ENCODE peak calls at places on chromosome 5, in ten cellular contexts. One of them, this sample, is unnamed.

GRCh38 chr5:130110333-130110732 is 206.1 kb downstream of the CHSY3 start:
- DNase-seq in DND-41: no peak
- DNase-seq in right atrium auricular region: no peak
- DNase-seq in left ventricle myocardium inferior: no peak
- DNase-seq in fibroblast of lung: peak
- DNase-seq in breast epithelium: no peak
- DNase-seq in psoas muscle: no peak
- DNase-seq in OCI-LY7: no peak
- DNase-seq in CD8-positive, alpha-beta memory T cell: no peak
- DNase-seq in kidney: no peak
- DNase-seq in this sample: no peak

GRCh38 chr5:153780876-153781275 is 257.8 kb downstream of the FAM114A2 start:
- DNase-seq in DND-41: no peak
- DNase-seq in right atrium auricular region: no peak
- DNase-seq in left ventricle myocardium inferior: no peak
- DNase-seq in fibroblast of lung: no peak
- DNase-seq in breast epithelium: no peak
- DNase-seq in psoas muscle: no peak
- DNase-seq in OCI-LY7: no peak
- DNase-seq in CD8-positive, alpha-beta memory T cell: no peak
- DNase-seq in kidney: no peak
- DNase-seq in this sample: no peak

GRCh38 chr5:14168139-14168792 is 25.1 kb downstream of the TRIO start:
- DNase-seq in DND-41: no peak
- DNase-seq in right atrium auricular region: no peak
- DNase-seq in left ventricle myocardium inferior: no peak
- DNase-seq in fibroblast of lung: peak
- DNase-seq in breast epithelium: no peak
- DNase-seq in psoas muscle: no peak
- DNase-seq in OCI-LY7: peak
- DNase-seq in CD8-positive, alpha-beta memory T cell: no peak
- DNase-seq in kidney: no peak
- DNase-seq in this sample: no peak

GRCh38 chr5:174625591-174626365 is 98.6 kb upstream of the MSX2 start:
- DNase-seq in DND-41: no peak
- DNase-seq in right atrium auricular region: no peak
- DNase-seq in left ventricle myocardium inferior: no peak
- DNase-seq in fibroblast of lung: no peak
- DNase-seq in breast epithelium: no peak
- DNase-seq in psoas muscle: no peak
- DNase-seq in OCI-LY7: no peak
- DNase-seq in CD8-positive, alpha-beta memory T cell: no peak
- DNase-seq in kidney: no peak
- DNase-seq in this sample: no peak

GRCh38 chr5:74556631-74557595 is 83.6 kb downstream of the ENC1 start:
- DNase-seq in DND-41: no peak
- DNase-seq in right atrium auricular region: no peak
- DNase-seq in left ventricle myocardium inferior: no peak
- DNase-seq in fibroblast of lung: no peak
- DNase-seq in breast epithelium: no peak
- DNase-seq in psoas muscle: no peak
- DNase-seq in OCI-LY7: no peak
- DNase-seq in CD8-positive, alpha-beta memory T cell: no peak
- DNase-seq in kidney: no peak
- DNase-seq in this sample: no peak

GRCh38 chr5:97547999-97548797 is 365.2 kb upstream of the RIOK2 start:
- DNase-seq in DND-41: no peak
- DNase-seq in right atrium auricular region: no peak
- DNase-seq in left ventricle myocardium inferior: no peak
- DNase-seq in fibroblast of lung: peak
- DNase-seq in breast epithelium: no peak
- DNase-seq in psoas muscle: no peak
- DNase-seq in OCI-LY7: no peak
- DNase-seq in CD8-positive, alpha-beta memory T cell: no peak
- DNase-seq in kidney: no peak
- DNase-seq in this sample: no peak

GRCh38 chr5:31317642-31318041 is 124.2 kb downstream of the CDH6 start:
- DNase-seq in DND-41: no peak
- DNase-seq in right atrium auricular region: no peak
- DNase-seq in left ventricle myocardium inferior: no peak
- DNase-seq in fibroblast of lung: no peak
- DNase-seq in breast epithelium: no peak
- DNase-seq in psoas muscle: no peak
- DNase-seq in OCI-LY7: no peak
- DNase-seq in CD8-positive, alpha-beta memory T cell: no peak
- DNase-seq in kidney: no peak
- DNase-seq in this sample: no peak

GRCh38 chr5:164722702-164723101 is 1217.3 kb downstream of the MAT2B start:
- DNase-seq in DND-41: no peak
- DNase-seq in right atrium auricular region: no peak
- DNase-seq in left ventricle myocardium inferior: no peak
- DNase-seq in fibroblast of lung: no peak
- DNase-seq in breast epithelium: no peak
- DNase-seq in psoas muscle: no peak
- DNase-seq in OCI-LY7: no peak
- DNase-seq in CD8-positive, alpha-beta memory T cell: no peak
- DNase-seq in kidney: no peak
- DNase-seq in this sample: no peak

GRCh38 chr5:78323241-78323640 is 28.7 kb upstream of the AP3B1 start:
- DNase-seq in DND-41: no peak
- DNase-seq in right atrium auricular region: no peak
- DNase-seq in left ventricle myocardium inferior: no peak
- DNase-seq in fibroblast of lung: no peak
- DNase-seq in breast epithelium: no peak
- DNase-seq in psoas muscle: no peak
- DNase-seq in OCI-LY7: no peak
- DNase-seq in CD8-positive, alpha-beta memory T cell: no peak
- DNase-seq in kidney: no peak
- DNase-seq in this sample: no peak

GRCh38 chr5:16461026-16461425 is 4.6 kb downstream of the ZNF622 start:
- DNase-seq in DND-41: no peak
- DNase-seq in right atrium auricular region: no peak
- DNase-seq in left ventricle myocardium inferior: no peak
- DNase-seq in fibroblast of lung: peak
- DNase-seq in breast epithelium: no peak
- DNase-seq in psoas muscle: no peak
- DNase-seq in OCI-LY7: no peak
- DNase-seq in CD8-positive, alpha-beta memory T cell: no peak
- DNase-seq in kidney: no peak
- DNase-seq in this sample: no peak

GRCh38 chr5:98679963-98680362 is 93.5 kb upstream of the RGMB start:
- DNase-seq in DND-41: no peak
- DNase-seq in right atrium auricular region: no peak
- DNase-seq in left ventricle myocardium inferior: no peak
- DNase-seq in fibroblast of lung: peak
- DNase-seq in breast epithelium: no peak
- DNase-seq in psoas muscle: no peak
- DNase-seq in OCI-LY7: no peak
- DNase-seq in CD8-positive, alpha-beta memory T cell: no peak
- DNase-seq in kidney: no peak
- DNase-seq in this sample: no peak

DNA sequence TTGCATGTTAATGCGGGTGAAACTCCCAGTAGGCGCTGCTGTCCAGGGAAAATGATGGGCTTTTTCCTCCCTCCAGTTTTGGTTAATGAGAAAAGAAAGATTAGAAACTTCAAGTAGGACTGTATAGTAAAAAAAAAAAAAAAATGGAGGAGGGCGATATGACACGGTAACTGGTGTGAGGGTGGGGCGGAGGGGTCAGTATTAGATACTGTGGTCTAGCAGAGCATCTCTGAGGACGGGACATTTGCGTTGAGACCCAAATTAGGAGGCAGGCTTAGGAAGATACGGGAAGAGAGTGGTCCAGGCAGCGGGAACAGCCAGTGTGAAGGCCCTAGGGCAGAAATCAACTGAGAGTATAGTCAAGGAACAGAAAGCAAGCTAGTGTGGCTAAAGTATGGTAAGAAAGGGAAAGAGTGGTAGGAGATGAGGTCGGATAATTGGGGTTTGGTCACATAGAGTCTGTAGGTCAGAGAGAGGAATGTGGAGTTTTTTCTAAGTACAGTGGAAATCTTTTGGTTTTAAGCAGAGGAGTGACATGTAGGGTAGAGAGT is 707 bp downstream of the RMND5B start:
- DNase-seq in DND-41: no peak
- DNase-seq in right atrium auricular region: no peak
- DNase-seq in left ventricle myocardium inferior: no peak
- DNase-seq in fibroblast of lung: no peak
- DNase-seq in breast epithelium: no peak
- DNase-seq in psoas muscle: no peak
- DNase-seq in OCI-LY7: peak
- DNase-seq in CD8-positive, alpha-beta memory T cell: no peak
- DNase-seq in kidney: no peak
- DNase-seq in this sample: no peak
- H3K27ac ChIP-seq in DND-41: peak
- H3K27ac ChIP-seq in right atrium auricular region: peak
- H3K27ac ChIP-seq in left ventricle myocardium inferior: peak
- H3K27ac ChIP-seq in fibroblast of lung: peak
- H3K27ac ChIP-seq in breast epithelium: peak
- H3K27ac ChIP-seq in psoas muscle: peak
- H3K27ac ChIP-seq in OCI-LY7: peak
- H3K27ac ChIP-seq in CD8-positive, alpha-beta memory T cell: peak
- H3K27ac ChIP-seq in kidney: no peak
- H3K27ac ChIP-seq in this sample: peak

DNA sequence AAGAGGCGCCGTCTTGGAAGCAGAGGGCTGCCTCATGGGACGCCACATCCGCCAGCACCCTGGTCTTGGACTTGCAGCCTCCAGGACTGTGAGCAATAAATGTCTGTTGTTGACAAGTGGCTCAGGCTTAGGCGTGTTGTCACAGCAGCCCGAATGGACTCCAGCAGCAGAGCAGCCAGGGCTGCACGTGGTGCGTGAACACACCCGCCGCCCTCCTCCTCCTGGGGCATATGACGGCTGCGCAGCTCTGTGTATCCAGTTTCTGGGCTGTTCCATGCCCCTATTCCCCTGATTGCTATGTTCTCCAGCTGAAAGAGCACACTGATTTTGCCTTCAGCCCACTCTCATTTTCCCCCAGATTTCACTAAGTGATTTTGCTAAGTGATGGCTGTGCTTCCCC is 36.0 kb upstream of the CLPTM1L start:
- DNase-seq in DND-41: no peak
- DNase-seq in right atrium auricular region: no peak
- DNase-seq in left ventricle myocardium inferior: no peak
- DNase-seq in fibroblast of lung: no peak
- DNase-seq in breast epithelium: no peak
- DNase-seq in psoas muscle: no peak
- DNase-seq in OCI-LY7: no peak
- DNase-seq in CD8-positive, alpha-beta memory T cell: no peak
- DNase-seq in kidney: peak
- DNase-seq in this sample: no peak
- H3K27ac ChIP-seq in DND-41: no peak
- H3K27ac ChIP-seq in right atrium auricular region: no peak
- H3K27ac ChIP-seq in left ventricle myocardium inferior: no peak
- H3K27ac ChIP-seq in fibroblast of lung: no peak
- H3K27ac ChIP-seq in breast epithelium: no peak
- H3K27ac ChIP-seq in psoas muscle: no peak
- H3K27ac ChIP-seq in OCI-LY7: no peak
- H3K27ac ChIP-seq in CD8-positive, alpha-beta memory T cell: no peak
- H3K27ac ChIP-seq in kidney: no peak
- H3K27ac ChIP-seq in this sample: no peak

GRCh38 chr5:93590511-93590910 is 7.5 kb downstream of the NR2F1 start:
- DNase-seq in DND-41: no peak
- DNase-seq in right atrium auricular region: no peak
- DNase-seq in left ventricle myocardium inferior: no peak
- DNase-seq in fibroblast of lung: peak
- DNase-seq in breast epithelium: no peak
- DNase-seq in psoas muscle: no peak
- DNase-seq in OCI-LY7: no peak
- DNase-seq in CD8-positive, alpha-beta memory T cell: no peak
- DNase-seq in kidney: no peak
- DNase-seq in this sample: no peak
- H3K27ac ChIP-seq in DND-41: no peak
- H3K27ac ChIP-seq in right atrium auricular region: no peak
- H3K27ac ChIP-seq in left ventricle myocardium inferior: no peak
- H3K27ac ChIP-seq in fibroblast of lung: peak
- H3K27ac ChIP-seq in breast epithelium: no peak
- H3K27ac ChIP-seq in psoas muscle: no peak
- H3K27ac ChIP-seq in OCI-LY7: no peak
- H3K27ac ChIP-seq in CD8-positive, alpha-beta memory T cell: no peak
- H3K27ac ChIP-seq in kidney: no peak
- H3K27ac ChIP-seq in this sample: no peak

GRCh38 chr5:40680741-40681350 is 1.1 kb downstream of the PTGER4 start:
- DNase-seq in DND-41: peak
- DNase-seq in right atrium auricular region: no peak
- DNase-seq in left ventricle myocardium inferior: no peak
- DNase-seq in fibroblast of lung: no peak
- DNase-seq in breast epithelium: no peak
- DNase-seq in psoas muscle: peak
- DNase-seq in OCI-LY7: no peak
- DNase-seq in CD8-positive, alpha-beta memory T cell: peak
- DNase-seq in kidney: peak
- DNase-seq in this sample: no peak
- H3K27ac ChIP-seq in DND-41: peak
- H3K27ac ChIP-seq in right atrium auricular region: peak
- H3K27ac ChIP-seq in left ventricle myocardium inferior: peak
- H3K27ac ChIP-seq in fibroblast of lung: peak
- H3K27ac ChIP-seq in breast epithelium: peak
- H3K27ac ChIP-seq in psoas muscle: peak
- H3K27ac ChIP-seq in OCI-LY7: no peak
- H3K27ac ChIP-seq in CD8-positive, alpha-beta memory T cell: peak
- H3K27ac ChIP-seq in kidney: peak
- H3K27ac ChIP-seq in this sample: no peak

DNA sequence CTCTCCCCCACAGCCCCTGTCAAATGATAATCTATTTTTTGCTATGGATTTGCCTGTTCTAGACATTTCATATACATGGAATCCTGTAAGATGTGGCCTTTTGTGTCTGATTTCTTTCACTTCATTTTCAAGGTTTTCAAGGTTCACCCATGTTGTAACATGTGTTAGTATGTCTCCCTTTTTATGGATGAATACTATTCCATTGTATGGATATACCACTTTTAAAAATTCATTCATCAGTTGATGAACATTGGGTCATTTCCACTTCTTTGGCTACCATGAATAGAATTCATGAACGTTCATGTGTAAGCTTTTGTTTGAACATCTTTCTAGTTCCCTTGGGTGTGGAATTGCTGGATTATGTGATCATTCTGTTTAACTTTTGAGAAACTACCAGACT is 94.7 kb upstream of the ZNF366 start:
- DNase-seq in DND-41: no peak
- DNase-seq in right atrium auricular region: no peak
- DNase-seq in left ventricle myocardium inferior: no peak
- DNase-seq in fibroblast of lung: no peak
- DNase-seq in breast epithelium: no peak
- DNase-seq in psoas muscle: no peak
- DNase-seq in OCI-LY7: no peak
- DNase-seq in CD8-positive, alpha-beta memory T cell: no peak
- DNase-seq in kidney: no peak
- DNase-seq in this sample: no peak
- H3K27ac ChIP-seq in DND-41: no peak
- H3K27ac ChIP-seq in right atrium auricular region: no peak
- H3K27ac ChIP-seq in left ventricle myocardium inferior: no peak
- H3K27ac ChIP-seq in fibroblast of lung: no peak
- H3K27ac ChIP-seq in breast epithelium: no peak
- H3K27ac ChIP-seq in psoas muscle: no peak
- H3K27ac ChIP-seq in OCI-LY7: no peak
- H3K27ac ChIP-seq in CD8-positive, alpha-beta memory T cell: no peak
- H3K27ac ChIP-seq in kidney: no peak
- H3K27ac ChIP-seq in this sample: no peak

GRCh38 chr5:72271696-72272095 is 48.3 kb downstream of the MRPS27 start:
- DNase-seq in DND-41: no peak
- DNase-seq in right atrium auricular region: no peak
- DNase-seq in left ventricle myocardium inferior: no peak
- DNase-seq in fibroblast of lung: no peak
- DNase-seq in breast epithelium: no peak
- DNase-seq in psoas muscle: no peak
- DNase-seq in OCI-LY7: no peak
- DNase-seq in CD8-positive, alpha-beta memory T cell: no peak
- DNase-seq in kidney: no peak
- DNase-seq in this sample: no peak
- H3K27ac ChIP-seq in DND-41: no peak
- H3K27ac ChIP-seq in right atrium auricular region: no peak
- H3K27ac ChIP-seq in left ventricle myocardium inferior: no peak
- H3K27ac ChIP-seq in fibroblast of lung: no peak
- H3K27ac ChIP-seq in breast epithelium: no peak
- H3K27ac ChIP-seq in psoas muscle: no peak
- H3K27ac ChIP-seq in OCI-LY7: no peak
- H3K27ac ChIP-seq in CD8-positive, alpha-beta memory T cell: no peak
- H3K27ac ChIP-seq in kidney: no peak
- H3K27ac ChIP-seq in this sample: no peak